ENCODE peak calls at places on chromosome 7, in nine cellular contexts. One of them, this sample, is unnamed.
A peak's percentile ranks its signal among the peaks of the same experiment; 100 is the strongest.

GRCh38 chr7:158013085-158013668 is 574.4 kb downstream of the PTPRN2 start:
- DNase-seq in left ventricle myocardium inferior: no peak
- DNase-seq in CD8-positive, alpha-beta memory T cell: no peak
- DNase-seq in pancreas: no peak
- DNase-seq in CD4-positive, alpha-beta T cell: no peak
- DNase-seq in aorta: no peak
- DNase-seq in hepatocyte: no peak
- DNase-seq in A549: no peak
- DNase-seq in heart right ventricle: no peak
- DNase-seq in this sample: no peak

GRCh38 chr7:79540592-79540991 is 87.1 kb upstream of the MAGI2 start:
- DNase-seq in aorta: no peak
- DNase-seq in A549: no peak
- DNase-seq in CD4-positive, alpha-beta T cell: no peak
- DNase-seq in heart right ventricle: no peak
- DNase-seq in pancreas: no peak
- DNase-seq in hepatocyte: no peak
- DNase-seq in left ventricle myocardium inferior: no peak
- DNase-seq in CD8-positive, alpha-beta memory T cell: no peak
- DNase-seq in this sample: no peak

GRCh38 chr7:123787227-123788007 is 38.6 kb upstream of the WASL start:
- DNase-seq in hepatocyte: peak; percentile 15
- DNase-seq in pancreas: no peak
- DNase-seq in CD8-positive, alpha-beta memory T cell: no peak
- DNase-seq in left ventricle myocardium inferior: no peak
- DNase-seq in A549: no peak
- DNase-seq in CD4-positive, alpha-beta T cell: no peak
- DNase-seq in aorta: no peak
- DNase-seq in heart right ventricle: no peak
- DNase-seq in this sample: no peak

GRCh38 chr7:41038211-41038610 is 664.7 kb downstream of the INHBA start:
- DNase-seq in heart right ventricle: no peak
- DNase-seq in pancreas: no peak
- DNase-seq in CD4-positive, alpha-beta T cell: no peak
- DNase-seq in left ventricle myocardium inferior: no peak
- DNase-seq in A549: no peak
- DNase-seq in hepatocyte: no peak
- DNase-seq in aorta: no peak
- DNase-seq in CD8-positive, alpha-beta memory T cell: no peak
- DNase-seq in this sample: no peak

GRCh38 chr7:108066486-108066885 is 63.5 kb upstream of the LAMB1 start:
- DNase-seq in A549: no peak
- DNase-seq in heart right ventricle: no peak
- DNase-seq in left ventricle myocardium inferior: no peak
- DNase-seq in aorta: no peak
- DNase-seq in CD8-positive, alpha-beta memory T cell: no peak
- DNase-seq in CD4-positive, alpha-beta T cell: no peak
- DNase-seq in pancreas: no peak
- DNase-seq in hepatocyte: no peak
- DNase-seq in this sample: no peak

GRCh38 chr7:5679741-5680473 is 101.6 kb downstream of the RNF216 start:
- DNase-seq in hepatocyte: no peak
- DNase-seq in heart right ventricle: peak; percentile 42
- DNase-seq in aorta: no peak
- DNase-seq in CD8-positive, alpha-beta memory T cell: no peak
- DNase-seq in A549: no peak
- DNase-seq in CD4-positive, alpha-beta T cell: no peak
- DNase-seq in left ventricle myocardium inferior: peak; percentile 52
- DNase-seq in pancreas: no peak
- DNase-seq in this sample: no peak

GRCh38 chr7:1255083-1255816 is 22.6 kb downstream of the UNCX start:
- DNase-seq in CD8-positive, alpha-beta memory T cell: no peak
- DNase-seq in pancreas: no peak
- DNase-seq in hepatocyte: no peak
- DNase-seq in aorta: no peak
- DNase-seq in left ventricle myocardium inferior: no peak
- DNase-seq in heart right ventricle: no peak
- DNase-seq in A549: no peak
- DNase-seq in CD4-positive, alpha-beta T cell: no peak
- DNase-seq in this sample: no peak

GRCh38 chr7:153524070-153524601 is 528.1 kb upstream of the DPP6 start:
- DNase-seq in A549: no peak
- DNase-seq in hepatocyte: no peak
- DNase-seq in left ventricle myocardium inferior: peak; percentile 54
- DNase-seq in heart right ventricle: peak; percentile 4
- DNase-seq in aorta: no peak
- DNase-seq in pancreas: no peak
- DNase-seq in CD4-positive, alpha-beta T cell: no peak
- DNase-seq in CD8-positive, alpha-beta memory T cell: no peak
- DNase-seq in this sample: peak; percentile 59

GRCh38 chr7:32587431-32587948 is 92.2 kb downstream of the AVL9 start:
- DNase-seq in CD8-positive, alpha-beta memory T cell: no peak
- DNase-seq in hepatocyte: no peak
- DNase-seq in A549: peak; percentile 91
- DNase-seq in left ventricle myocardium inferior: no peak
- DNase-seq in aorta: no peak
- DNase-seq in pancreas: no peak
- DNase-seq in CD4-positive, alpha-beta T cell: no peak
- DNase-seq in heart right ventricle: peak; percentile 60
- DNase-seq in this sample: no peak

GRCh38 chr7:148115308-148115707 is 475.3 kb upstream of the C7orf33 start:
- DNase-seq in CD4-positive, alpha-beta T cell: no peak
- DNase-seq in left ventricle myocardium inferior: no peak
- DNase-seq in A549: no peak
- DNase-seq in hepatocyte: peak; percentile 26
- DNase-seq in pancreas: no peak
- DNase-seq in heart right ventricle: no peak
- DNase-seq in aorta: no peak
- DNase-seq in CD8-positive, alpha-beta memory T cell: no peak
- DNase-seq in this sample: no peak

GRCh38 chr7:154902600-154903082 is 100.3 kb downstream of the PAXIP1 start:
- DNase-seq in CD8-positive, alpha-beta memory T cell: no peak
- DNase-seq in pancreas: no peak
- DNase-seq in aorta: no peak
- DNase-seq in left ventricle myocardium inferior: no peak
- DNase-seq in A549: no peak
- DNase-seq in CD4-positive, alpha-beta T cell: no peak
- DNase-seq in hepatocyte: no peak
- DNase-seq in heart right ventricle: no peak
- DNase-seq in this sample: no peak

GRCh38 chr7:14759785-14760184 is 142.8 kb downstream of the DGKB start:
- DNase-seq in pancreas: no peak
- DNase-seq in aorta: no peak
- DNase-seq in A549: no peak
- DNase-seq in CD4-positive, alpha-beta T cell: no peak
- DNase-seq in left ventricle myocardium inferior: no peak
- DNase-seq in CD8-positive, alpha-beta memory T cell: no peak
- DNase-seq in heart right ventricle: no peak
- DNase-seq in hepatocyte: no peak
- DNase-seq in this sample: no peak

GRCh38 chr7:42745357-42746022 is 166.4 kb downstream of the C7orf25 start:
- DNase-seq in CD8-positive, alpha-beta memory T cell: no peak
- DNase-seq in aorta: no peak
- DNase-seq in hepatocyte: peak; percentile 38
- DNase-seq in heart right ventricle: peak; percentile 33
- DNase-seq in A549: peak; percentile 55
- DNase-seq in pancreas: peak; percentile 61
- DNase-seq in left ventricle myocardium inferior: peak; percentile 34
- DNase-seq in CD4-positive, alpha-beta T cell: no peak
- DNase-seq in this sample: no peak

GRCh38 chr7:952548-953441 is 1.7 kb downstream of the ADAP1 start:
- DNase-seq in CD8-positive, alpha-beta memory T cell: no peak
- DNase-seq in CD4-positive, alpha-beta T cell: no peak
- DNase-seq in pancreas: peak; percentile 50
- DNase-seq in heart right ventricle: no peak
- DNase-seq in aorta: no peak
- DNase-seq in A549: no peak
- DNase-seq in left ventricle myocardium inferior: peak; percentile 8
- DNase-seq in hepatocyte: no peak
- DNase-seq in this sample: no peak

GRCh38 chr7:47352394-47352968 is 229.4 kb downstream of the TNS3 start:
- DNase-seq in A549: no peak
- DNase-seq in CD4-positive, alpha-beta T cell: no peak
- DNase-seq in CD8-positive, alpha-beta memory T cell: no peak
- DNase-seq in heart right ventricle: no peak
- DNase-seq in hepatocyte: no peak
- DNase-seq in pancreas: peak; percentile 52
- DNase-seq in aorta: peak; percentile 42
- DNase-seq in left ventricle myocardium inferior: no peak
- DNase-seq in this sample: no peak

GRCh38 chr7:50304911-50305621 is 550 bp downstream of the IKZF1 start:
- DNase-seq in A549: no peak
- DNase-seq in left ventricle myocardium inferior: no peak
- DNase-seq in aorta: no peak
- DNase-seq in hepatocyte: no peak
- DNase-seq in CD4-positive, alpha-beta T cell: peak; percentile 60
- DNase-seq in pancreas: no peak
- DNase-seq in CD8-positive, alpha-beta memory T cell: peak; percentile 47
- DNase-seq in heart right ventricle: no peak
- DNase-seq in this sample: no peak

DNA sequence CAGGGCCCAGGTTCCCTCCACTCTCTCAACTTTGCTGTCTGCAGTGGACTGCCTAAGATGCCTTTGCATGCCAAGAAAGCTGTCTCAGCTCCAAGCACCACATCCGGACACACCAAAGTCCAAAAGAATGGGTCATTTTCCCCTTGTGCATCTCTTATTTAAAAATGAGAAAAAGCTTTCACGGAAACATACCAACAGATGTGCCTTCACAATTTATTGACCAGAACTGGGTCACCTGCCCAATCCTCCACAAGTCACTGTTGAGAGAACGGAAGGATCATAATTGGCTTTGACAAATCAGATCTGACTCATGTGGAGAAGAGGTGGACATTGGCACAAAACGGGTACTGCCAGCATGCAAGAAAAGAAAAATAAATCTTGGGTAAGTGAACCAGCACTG is 258.3 kb downstream of the SNX13 start:
- DNase-seq in heart right ventricle: no peak
- DNase-seq in hepatocyte: no peak
- DNase-seq in pancreas: no peak
- DNase-seq in left ventricle myocardium inferior: no peak
- DNase-seq in A549: no peak
- DNase-seq in CD4-positive, alpha-beta T cell: no peak
- DNase-seq in CD8-positive, alpha-beta memory T cell: no peak
- DNase-seq in aorta: no peak
- DNase-seq in this sample: no peak
- H3K27ac ChIP-seq in heart right ventricle: no peak overlapping the region
- H3K27ac ChIP-seq in hepatocyte: no peak overlapping the region
- H3K27ac ChIP-seq in pancreas: no peak overlapping the region
- H3K27ac ChIP-seq in left ventricle myocardium inferior: no peak overlapping the region
- H3K27ac ChIP-seq in A549: peak overlapping the region; percentile 81
- H3K27ac ChIP-seq in CD4-positive, alpha-beta T cell: no peak overlapping the region
- H3K27ac ChIP-seq in CD8-positive, alpha-beta memory T cell: no peak overlapping the region
- H3K27ac ChIP-seq in aorta: no peak overlapping the region
- H3K27ac ChIP-seq in this sample: no peak overlapping the region

DNA sequence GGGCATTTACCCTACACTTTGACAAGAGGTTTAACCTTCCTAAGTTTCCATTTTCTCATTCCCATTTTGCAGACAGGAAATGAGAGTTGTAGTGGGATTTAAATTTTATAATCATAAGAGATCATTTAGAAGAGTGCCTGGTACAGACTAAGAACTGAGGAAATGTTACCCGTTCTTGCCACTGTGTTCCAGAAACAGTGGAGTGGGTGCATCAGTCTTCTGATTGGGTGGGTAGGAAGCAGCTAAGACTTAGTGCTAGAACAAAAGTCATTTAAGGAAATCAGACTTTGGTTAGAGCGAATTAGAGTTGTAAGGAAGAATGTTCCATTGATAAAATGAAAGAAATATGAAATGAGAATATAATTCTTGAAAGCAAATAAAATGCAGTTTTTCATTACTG is 8.4 kb upstream of the SYPL1 start:
- DNase-seq in CD4-positive, alpha-beta T cell: no peak
- DNase-seq in hepatocyte: no peak
- DNase-seq in CD8-positive, alpha-beta memory T cell: no peak
- DNase-seq in A549: no peak
- DNase-seq in aorta: no peak
- DNase-seq in left ventricle myocardium inferior: no peak
- DNase-seq in heart right ventricle: no peak
- DNase-seq in pancreas: no peak
- DNase-seq in this sample: no peak
- H3K27ac ChIP-seq in CD4-positive, alpha-beta T cell: no peak overlapping the region
- H3K27ac ChIP-seq in hepatocyte: no peak overlapping the region
- H3K27ac ChIP-seq in CD8-positive, alpha-beta memory T cell: no peak overlapping the region
- H3K27ac ChIP-seq in A549: no peak overlapping the region
- H3K27ac ChIP-seq in aorta: no peak overlapping the region
- H3K27ac ChIP-seq in left ventricle myocardium inferior: peak overlapping the region; percentile 85
- H3K27ac ChIP-seq in heart right ventricle: peak overlapping the region; percentile 55
- H3K27ac ChIP-seq in pancreas: no peak overlapping the region
- H3K27ac ChIP-seq in this sample: no peak overlapping the region

DNA sequence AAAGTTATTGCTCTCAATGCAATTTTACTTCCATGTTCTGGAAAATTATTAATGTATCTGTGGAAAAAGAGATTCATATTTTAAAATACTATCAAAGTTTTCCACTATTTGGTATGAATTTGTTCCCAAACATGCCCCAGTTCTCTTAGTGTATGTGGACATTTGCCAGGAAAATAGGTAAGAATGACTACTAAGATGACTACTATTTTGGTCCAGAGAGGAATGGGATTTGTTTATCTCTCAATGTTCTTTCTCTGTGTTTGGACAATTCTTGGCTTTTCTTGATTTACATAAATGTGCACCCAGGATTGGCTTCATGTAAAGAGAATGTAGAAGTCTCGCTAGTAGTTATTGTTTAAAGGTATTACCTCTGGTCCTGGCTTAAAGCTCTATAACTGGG is 60.3 kb upstream of the POT1 start:
- DNase-seq in left ventricle myocardium inferior: no peak
- DNase-seq in A549: no peak
- DNase-seq in heart right ventricle: no peak
- DNase-seq in CD8-positive, alpha-beta memory T cell: no peak
- DNase-seq in pancreas: no peak
- DNase-seq in hepatocyte: no peak
- DNase-seq in CD4-positive, alpha-beta T cell: no peak
- DNase-seq in aorta: no peak
- DNase-seq in this sample: no peak
- H3K27ac ChIP-seq in left ventricle myocardium inferior: no peak overlapping the region
- H3K27ac ChIP-seq in A549: no peak overlapping the region
- H3K27ac ChIP-seq in heart right ventricle: no peak overlapping the region
- H3K27ac ChIP-seq in CD8-positive, alpha-beta memory T cell: no peak overlapping the region
- H3K27ac ChIP-seq in pancreas: no peak overlapping the region
- H3K27ac ChIP-seq in hepatocyte: no peak overlapping the region
- H3K27ac ChIP-seq in CD4-positive, alpha-beta T cell: no peak overlapping the region
- H3K27ac ChIP-seq in aorta: no peak overlapping the region
- H3K27ac ChIP-seq in this sample: no peak overlapping the region

DNA sequence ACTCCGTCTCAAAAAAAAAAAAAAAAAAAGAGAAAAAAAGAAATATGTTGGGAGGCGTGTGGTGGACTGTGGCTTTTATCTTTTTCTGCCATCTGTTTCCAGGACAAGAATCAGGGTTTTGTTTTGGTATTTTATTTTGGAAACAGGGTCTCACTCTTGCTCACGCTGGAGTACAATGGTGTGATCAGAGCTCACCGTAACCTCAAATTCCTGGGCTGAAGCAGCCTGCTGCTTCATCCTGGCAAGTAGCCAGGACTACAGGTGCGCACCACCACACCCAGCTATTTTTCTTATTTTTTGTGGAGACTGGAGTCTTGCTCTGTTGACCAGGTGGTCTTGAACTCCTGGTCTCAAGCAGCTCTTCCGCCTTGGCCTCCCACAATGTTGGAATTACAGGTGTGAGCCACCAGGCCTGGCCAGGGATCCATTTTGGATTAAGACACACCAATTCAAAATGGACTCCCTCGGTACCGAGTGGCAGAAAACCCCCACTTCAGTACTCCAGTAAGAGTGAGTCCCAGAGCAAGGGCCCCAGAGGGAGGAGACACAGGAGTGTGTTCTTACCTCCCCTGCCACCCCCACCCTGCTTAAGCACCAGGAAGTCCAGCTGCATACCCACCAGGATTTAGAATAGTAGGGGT is 6.7 kb downstream of the MTURN start:
- DNase-seq in aorta: no peak
- DNase-seq in CD8-positive, alpha-beta memory T cell: no peak
- DNase-seq in hepatocyte: no peak
- DNase-seq in left ventricle myocardium inferior: no peak
- DNase-seq in heart right ventricle: no peak
- DNase-seq in CD4-positive, alpha-beta T cell: no peak
- DNase-seq in pancreas: no peak
- DNase-seq in A549: no peak
- DNase-seq in this sample: no peak
- H3K27ac ChIP-seq in aorta: no peak overlapping the region
- H3K27ac ChIP-seq in CD8-positive, alpha-beta memory T cell: no peak overlapping the region
- H3K27ac ChIP-seq in hepatocyte: no peak overlapping the region
- H3K27ac ChIP-seq in left ventricle myocardium inferior: peak overlapping the region; percentile 69
- H3K27ac ChIP-seq in heart right ventricle: no peak overlapping the region
- H3K27ac ChIP-seq in CD4-positive, alpha-beta T cell: no peak overlapping the region
- H3K27ac ChIP-seq in pancreas: no peak overlapping the region
- H3K27ac ChIP-seq in A549: no peak overlapping the region
- H3K27ac ChIP-seq in this sample: peak overlapping the region; percentile 27